ENCODE peak calls at places on chromosomes 1 and 21, in five cellular contexts. F, R, M, X and L are unnamed samples.

GRCh38 chr1:211088156-211088555 is 45.8 kb downstream of the KCNH1 start:
- DNase-seq in R (no peak), F (no peak), M (no peak), X (no peak), L (no peak)

GRCh38 chr1:64687725-64688285 is 57.1 kb upstream of the RAVER2 start:
- DNase-seq in F (peak; percentile 41), M (no peak), X (peak; percentile 38), R (peak; percentile 46), L (no peak)

GRCh38 chr1:243535014-243535413 is 279.2 kb downstream of the SDCCAG8 start:
- DNase-seq in R (no peak), X (no peak), M (no peak), F (no peak), L (no peak)

GRCh38 chr21:43983860-43984420 is 28.2 kb upstream of the TRAPPC10 start:
- DNase-seq in M (no peak), F (no peak), X (no peak), R (no peak), L (no peak)

GRCh38 chr1:119372493-119373086 is 4.0 kb downstream of the HAO2 start:
- DNase-seq in R (no peak), M (no peak), F (no peak), X (no peak), L (no peak)

GRCh38 chr1:54230507-54231339 is 30.8 kb downstream of the MRPL37 start:
- DNase-seq in R (no peak), F (no peak), M (no peak), X (no peak), L (no peak)

GRCh38 chr1:236861560-236862230 is 66.6 kb downstream of the MTR start:
- DNase-seq in F (no peak), X (no peak), M (no peak), R (peak; percentile 22), L (no peak)

GRCh38 chr1:230210326-230210978 is 143.4 kb downstream of the GALNT2 start:
- DNase-seq in F (no peak), R (peak; percentile 28), X (no peak), M (no peak), L (no peak)

GRCh38 chr1:40014812-40015594 is 25.5 kb upstream of the CAP1 start:
- DNase-seq in X (no peak), R (peak; percentile 97), F (no peak), M (no peak), L (no peak)

GRCh38 chr1:164969256-164969655 is 387.3 kb downstream of the LMX1A start:
- DNase-seq in X (no peak), F (no peak), R (no peak), M (no peak), L (no peak)

GRCh38 chr1:69662321-69662720 is 94.6 kb downstream of the LRRC7 start:
- DNase-seq in F (no peak), R (no peak), M (no peak), X (no peak), L (no peak)

GRCh38 chr1:199269241-199269640 is 630.4 kb downstream of the PTPRC start:
- DNase-seq in R (peak; percentile 20), X (no peak), M (no peak), F (no peak), L (no peak)

GRCh38 chr21:43283136-43283924 is 114.5 kb downstream of the CRYAA start:
- DNase-seq in F (no peak), M (no peak), R (no peak), X (no peak), L (no peak)

GRCh38 chr1:220426989-220427388 is 100.9 kb upstream of the MARK1 start:
- DNase-seq in F (no peak), M (no peak), X (no peak), R (no peak), L (no peak)

DNA sequence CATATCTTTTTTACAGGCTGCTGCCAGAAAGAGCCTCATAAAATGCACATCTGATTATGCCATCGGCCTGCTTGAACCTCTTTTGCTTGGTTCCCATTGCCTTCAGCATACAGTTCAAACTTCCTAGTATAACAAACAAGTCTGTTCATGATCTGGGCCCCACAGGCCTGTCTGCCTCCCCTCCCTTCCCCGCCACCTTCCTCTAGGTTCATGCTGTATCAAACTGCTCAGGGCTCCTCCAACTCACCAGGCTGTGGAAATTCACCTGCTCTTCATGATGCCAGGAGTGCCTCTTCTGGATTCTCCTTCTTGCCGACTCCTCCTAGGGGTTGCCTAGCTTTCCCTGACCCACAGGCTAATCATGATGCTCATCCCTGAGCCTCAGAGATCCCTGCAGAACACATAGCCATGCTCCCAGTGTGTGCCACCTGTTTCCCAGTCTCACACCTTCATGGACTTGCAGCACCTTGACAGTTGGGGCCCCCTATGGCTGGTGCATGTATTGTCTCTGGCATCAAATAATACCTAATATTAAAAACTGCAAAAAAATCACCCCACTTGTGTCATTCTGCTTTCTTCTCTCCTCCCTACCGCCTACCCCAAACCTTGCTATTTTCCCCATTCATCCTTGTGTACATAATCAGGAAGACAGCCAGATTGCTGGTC is 33.7 kb upstream of the CD2 start:
- DNase-seq in X (no peak), F (no peak), M (no peak), R (no peak), L (no peak)
- H3K27ac ChIP-seq in X (no peak overlapping the region), F (no peak overlapping the region), M (no peak overlapping the region), R (no peak overlapping the region), L (no peak overlapping the region)

DNA sequence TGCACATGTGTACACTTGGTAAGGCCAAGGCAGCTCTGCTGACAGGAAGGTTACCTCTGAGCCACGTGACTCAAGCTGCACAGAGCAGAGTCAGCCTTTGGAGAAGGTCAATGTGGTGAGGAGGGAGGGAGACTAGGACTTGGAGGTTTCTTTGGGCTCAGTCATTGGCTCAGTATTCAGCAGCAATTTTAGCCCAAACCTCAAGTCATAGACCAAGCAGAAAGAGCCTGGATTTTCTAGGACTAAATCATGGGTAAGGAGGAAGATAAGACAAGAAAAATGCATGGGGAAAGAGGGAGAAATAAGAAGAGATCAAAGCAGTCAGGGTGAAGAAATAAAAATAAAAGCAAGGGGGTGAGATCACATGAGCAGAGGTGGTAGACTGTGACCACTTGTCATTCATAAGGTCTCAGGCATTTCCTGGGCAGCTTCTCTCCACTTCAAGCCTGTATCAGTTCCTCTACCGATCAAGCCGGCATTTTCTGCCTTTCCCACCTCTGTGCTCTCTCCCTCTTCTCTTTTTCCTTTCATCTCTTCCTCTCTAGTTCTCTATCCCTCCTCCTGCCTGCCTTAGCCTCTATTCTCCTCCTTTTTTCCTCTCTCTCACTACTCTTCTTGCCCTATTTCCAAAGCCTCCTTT is 51.7 kb upstream of the DUSP10 start:
- DNase-seq in M (peak; percentile 70), F (no peak), R (no peak), X (no peak), L (peak; percentile 62)
- TF ChIP-seq POLR2A in M (peak; percentile 39), F (no peak), R (no peak), X (no peak), L (no peak)

GRCh38 chr1:15671430-15671829 is 12.7 kb upstream of the PLEKHM2 start:
- DNase-seq in M (no peak), X (no peak), F (no peak), R (no peak), L (no peak)
- H3K27ac ChIP-seq in M (no peak overlapping the region), X (no peak overlapping the region), F (no peak overlapping the region), R (no peak overlapping the region), L (no peak overlapping the region)

GRCh38 chr21:46092026-46092764 is 5.7 kb upstream of the COL6A2 start:
- DNase-seq in M (no peak), X (peak; percentile 37), R (peak; percentile 99), F (peak; percentile 71), L (no peak)
- TF ChIP-seq POLR2A in M (no peak), X (no peak), R (peak; percentile 76), F (no peak), L (no peak)

GRCh38 chr1:93613895-93614294 is 67.7 kb downstream of the BCAR3 start:
- DNase-seq in R (peak; percentile 65), X (peak; percentile 54), M (no peak), F (peak; percentile 37), L (no peak)
- H3K27ac ChIP-seq in R (peak overlapping the region; percentile 13), X (peak overlapping the region; percentile 80), M (no peak overlapping the region), F (peak overlapping the region; percentile 85), L (peak overlapping the region; percentile 24)

GRCh38 chr1:19311931-19312781 is at the start of the genes AKR7A2 and SLC66A1:
- DNase-seq in M (peak; percentile 49), X (peak; percentile 96), R (peak; percentile 89), F (peak; percentile 82), L (peak; percentile 89)
- TF ChIP-seq POLR2A in M (peak; percentile 87), X (no peak), R (peak; percentile 81), F (peak; percentile 11), L (peak; percentile 95)

GRCh38 chr1:21278898-21279819 is 11.1 kb downstream of the ECE1 start:
- DNase-seq in R (peak; percentile 65), X (no peak), M (no peak), F (no peak), L (no peak)
- H3K27ac ChIP-seq in R (peak overlapping the region; percentile 59), X (peak overlapping the region; percentile 71), M (no peak overlapping the region), F (peak overlapping the region; percentile 88), L (peak overlapping the region; percentile 75)